ENCODE peak calls at places on chromosome 20, in four cellular contexts. U is body of pancreas, G is glutamatergic neuron, O is GM10248. Y is an unnamed sample.
A peak's percentile ranks its signal among the peaks of the same experiment; 100 is the strongest.

GRCh38 chr20:34047010-34047687 is 53.4 kb downstream of the RALY start:
- DNase-seq in O (no peak), U (no peak), G (no peak), Y (no peak)

GRCh38 chr20:38302721-38303120 is 1.2 kb upstream of the BPI start:
- DNase-seq in O (no peak), U (no peak), G (peak; percentile 68), Y (no peak)

GRCh38 chr20:57317316-57317788 is 12.3 kb upstream of the SPO11 start:
- DNase-seq in O (no peak), G (no peak), U (no peak), Y (no peak)

GRCh38 chr20:7608246-7608645 is 332.0 kb downstream of the HAO1 start:
- DNase-seq in G (no peak), O (no peak), U (no peak), Y (no peak)

GRCh38 chr20:50172347-50173013 is 18.1 kb upstream of the CEBPB start:
- DNase-seq in U (peak; percentile 84), O (peak; percentile 32), G (peak; percentile 76), Y (peak; percentile 93)

GRCh38 chr20:34970193-34971037 is 14.7 kb downstream of the MYH7B start:
- DNase-seq in O (no peak), U (no peak), G (no peak), Y (no peak)

GRCh38 chr20:24227600-24227999 is 239.0 kb upstream of the GGTLC1 start:
- DNase-seq in U (no peak), G (no peak), O (no peak), Y (no peak)

GRCh38 chr20:22723659-22724058 is 139.3 kb upstream of the FOXA2 start:
- DNase-seq in G (no peak), O (no peak), U (no peak), Y (no peak)

GRCh38 chr20:39347626-39348025 is 385.5 kb downstream of the DHX35 start:
- DNase-seq in O (no peak), U (no peak), G (no peak), Y (no peak)

GRCh38 chr20:37298190-37298939 is 8.9 kb downstream of the MANBAL start:
- DNase-seq in G (no peak), U (no peak), O (no peak), Y (no peak)

GRCh38 chr20:16518068-16518783 is 55.0 kb downstream of the KIF16B start:
- DNase-seq in U (peak; percentile 44), G (peak; percentile 52), O (peak; percentile 50), Y (no peak)

GRCh38 chr20:24772667-24773066 is 176.4 kb upstream of the CST7 start:
- DNase-seq in O (no peak), G (no peak), U (no peak), Y (no peak)

GRCh38 chr20:51529027-51529749 is 13.3 kb downstream of the NFATC2 start:
- DNase-seq in U (no peak), G (no peak), O (no peak), Y (no peak)

GRCh38 chr20:60543598-60543997 is 585.4 kb downstream of the CDH26 start:
- DNase-seq in O (no peak), U (no peak), G (no peak), Y (no peak)

GRCh38 chr20:4225778-4226177 is 210.4 kb upstream of the RNF24 start:
- DNase-seq in O (no peak), U (no peak), G (no peak), Y (no peak)

GRCh38 chr20:38889792-38890496 is 36.3 kb upstream of the FAM83D start:
- DNase-seq in G (no peak), O (no peak), U (no peak), Y (no peak)

GRCh38 chr20:32964575-32964974 is 39.7 kb downstream of the SUN5 start:
- DNase-seq in O (no peak), U (no peak), G (no peak), Y (no peak)

GRCh38 chr20:23152308-23152892 is 66.3 kb upstream of the CD93 start:
- DNase-seq in O (no peak), G (no peak), U (peak; percentile 26), Y (no peak)

GRCh38 chr20:20386192-20386591 is 18.3 kb downstream of the INSM1 start:
- DNase-seq in O (no peak), G (no peak), U (no peak), Y (no peak)

GRCh38 chr20:24277196-24277595 is 192.2 kb upstream of the SYNDIG1 start:
- DNase-seq in U (no peak), G (peak; percentile 35), O (no peak), Y (no peak)

GRCh38 chr20:4820833-4821518 is 99.3 kb downstream of the PRND start:
- DNase-seq in G (no peak), U (no peak), O (no peak), Y (no peak)

GRCh38 chr20:62980970-62981369 is 25.8 kb downstream of the BHLHE23 start:
- DNase-seq in U (no peak), G (peak; percentile 59), O (no peak), Y (no peak)

GRCh38 chr20:45863543-45864470 is 6.4 kb downstream of the ZSWIM3 start:
- DNase-seq in O (no peak), U (no peak), G (no peak), Y (no peak)

GRCh38 chr20:17169575-17170136 is 57.2 kb upstream of the PCSK2 start:
- DNase-seq in U (no peak), O (no peak), G (peak; percentile 77), Y (no peak)

GRCh38 chr20:33767100-33767499 is 35.3 kb downstream of the ZNF341 start:
- DNase-seq in G (no peak), O (no peak), U (no peak), Y (no peak)

GRCh38 chr20:38871560-38871953 is 54.7 kb upstream of the FAM83D start:
- DNase-seq in O (no peak), U (no peak), G (no peak), Y (no peak)

GRCh38 chr20:24462461-24463010 is 6.9 kb upstream of the SYNDIG1 start:
- DNase-seq in O (no peak), G (no peak), U (no peak), Y (no peak)

GRCh38 chr20:43972692-43973091 is 58.0 kb downstream of the TOX2 start:
- DNase-seq in G (no peak), O (no peak), U (no peak), Y (no peak)

Y was measured in upper lobe of left lung.